ENCODE peak calls at places on chromosomes 5 and 9, in five cellular contexts. One of them, this sample, is unnamed.

GRCh38 chr9:20358201-20358600 is 264.1 kb downstream of the MLLT3 start:
- DNase-seq in brain microvascular endothelial cell: peak
- DNase-seq in IMR-90: peak
- DNase-seq in A549: no peak
- DNase-seq in mammary epithelial cell: peak
- DNase-seq in this sample: no peak

GRCh38 chr5:60487885-60488425 is 212.0 kb downstream of the DEPDC1B start:
- DNase-seq in brain microvascular endothelial cell: peak
- DNase-seq in IMR-90: no peak
- DNase-seq in A549: no peak
- DNase-seq in mammary epithelial cell: no peak
- DNase-seq in this sample: no peak

GRCh38 chr9:108634669-108635462 is 220.9 kb downstream of the ACTL7B start:
- DNase-seq in brain microvascular endothelial cell: peak
- DNase-seq in IMR-90: no peak
- DNase-seq in A549: no peak
- DNase-seq in mammary epithelial cell: peak
- DNase-seq in this sample: no peak

GRCh38 chr9:92711844-92712243 is 41.9 kb upstream of the IPPK start:
- DNase-seq in brain microvascular endothelial cell: no peak
- DNase-seq in IMR-90: no peak
- DNase-seq in A549: no peak
- DNase-seq in mammary epithelial cell: no peak
- DNase-seq in this sample: no peak

GRCh38 chr9:124786881-124787573 is 10.1 kb downstream of the OLFML2A start:
- DNase-seq in brain microvascular endothelial cell: no peak
- DNase-seq in IMR-90: no peak
- DNase-seq in A549: no peak
- DNase-seq in mammary epithelial cell: no peak
- DNase-seq in this sample: peak

GRCh38 chr5:32827981-32828380 is 116.9 kb downstream of the NPR3 start:
- DNase-seq in brain microvascular endothelial cell: no peak
- DNase-seq in IMR-90: no peak
- DNase-seq in A549: no peak
- DNase-seq in mammary epithelial cell: no peak
- DNase-seq in this sample: no peak

GRCh38 chr5:62938927-62939326 is 360.3 kb downstream of the LRRC70 start:
- DNase-seq in brain microvascular endothelial cell: peak
- DNase-seq in IMR-90: no peak
- DNase-seq in A549: no peak
- DNase-seq in mammary epithelial cell: no peak
- DNase-seq in this sample: no peak

GRCh38 chr5:177405805-177406204 is 3.6 kb downstream of the F12 start:
- DNase-seq in brain microvascular endothelial cell: no peak
- DNase-seq in IMR-90: no peak
- DNase-seq in A549: no peak
- DNase-seq in mammary epithelial cell: no peak
- DNase-seq in this sample: no peak

GRCh38 chr9:132755096-132755495 is 84.8 kb downstream of the GTF3C4 start:
- DNase-seq in brain microvascular endothelial cell: no peak
- DNase-seq in IMR-90: no peak
- DNase-seq in A549: no peak
- DNase-seq in mammary epithelial cell: no peak
- DNase-seq in this sample: no peak

GRCh38 chr9:111175350-111175749 is 137.1 kb upstream of the LPAR1 start:
- DNase-seq in brain microvascular endothelial cell: no peak
- DNase-seq in IMR-90: no peak
- DNase-seq in A549: no peak
- DNase-seq in mammary epithelial cell: no peak
- DNase-seq in this sample: no peak

GRCh38 chr9:125593581-125593980 is 113.4 kb downstream of the MAPKAP1 start:
- DNase-seq in brain microvascular endothelial cell: no peak
- DNase-seq in IMR-90: no peak
- DNase-seq in A549: no peak
- DNase-seq in mammary epithelial cell: no peak
- DNase-seq in this sample: no peak

GRCh38 chr9:127523312-127523851 is 72.1 kb downstream of the LRSAM1 start:
- DNase-seq in brain microvascular endothelial cell: peak
- DNase-seq in IMR-90: peak
- DNase-seq in A549: no peak
- DNase-seq in mammary epithelial cell: no peak
- DNase-seq in this sample: peak

GRCh38 chr9:21681641-21682040 is 120.8 kb upstream of the MTAP start:
- DNase-seq in brain microvascular endothelial cell: peak
- DNase-seq in IMR-90: peak
- DNase-seq in A549: no peak
- DNase-seq in mammary epithelial cell: peak
- DNase-seq in this sample: no peak

GRCh38 chr5:75363111-75363510 is 26.1 kb downstream of the HMGCR start:
- DNase-seq in brain microvascular endothelial cell: no peak
- DNase-seq in IMR-90: no peak
- DNase-seq in A549: no peak
- DNase-seq in mammary epithelial cell: no peak
- DNase-seq in this sample: no peak

GRCh38 chr9:116450378-116451139 is 236.5 kb upstream of the TRIM32 start:
- DNase-seq in brain microvascular endothelial cell: peak
- DNase-seq in IMR-90: peak
- DNase-seq in A549: no peak
- DNase-seq in mammary epithelial cell: no peak
- DNase-seq in this sample: no peak

GRCh38 chr9:110133608-110134214 is 74.2 kb downstream of the C9orf152 start:
- DNase-seq in brain microvascular endothelial cell: peak
- DNase-seq in IMR-90: peak
- DNase-seq in A549: peak
- DNase-seq in mammary epithelial cell: peak
- DNase-seq in this sample: no peak

GRCh38 chr9:94922098-94922607 is 195.7 kb downstream of the AOPEP start:
- DNase-seq in brain microvascular endothelial cell: peak
- DNase-seq in IMR-90: peak
- DNase-seq in A549: no peak
- DNase-seq in mammary epithelial cell: peak
- DNase-seq in this sample: peak

GRCh38 chr9:107176701-107177100 is 106.4 kb upstream of the RAD23B start:
- DNase-seq in brain microvascular endothelial cell: no peak
- DNase-seq in IMR-90: peak
- DNase-seq in A549: no peak
- DNase-seq in mammary epithelial cell: no peak
- DNase-seq in this sample: no peak

GRCh38 chr9:120556780-120557179 is 23.2 kb downstream of the CDK5RAP2 start:
- DNase-seq in brain microvascular endothelial cell: no peak
- DNase-seq in IMR-90: no peak
- DNase-seq in A549: no peak
- DNase-seq in mammary epithelial cell: no peak
- DNase-seq in this sample: no peak

GRCh38 chr9:82912639-82913038 is 150.3 kb downstream of the RASEF start:
- DNase-seq in brain microvascular endothelial cell: no peak
- DNase-seq in IMR-90: no peak
- DNase-seq in A549: no peak
- DNase-seq in mammary epithelial cell: no peak
- DNase-seq in this sample: no peak

GRCh38 chr9:35570709-35571108 is 34.4 kb upstream of the TESK1 start:
- DNase-seq in brain microvascular endothelial cell: no peak
- DNase-seq in IMR-90: no peak
- DNase-seq in A549: no peak
- DNase-seq in mammary epithelial cell: no peak
- DNase-seq in this sample: peak

GRCh38 chr9:84445737-84446136 is 105.2 kb upstream of the SLC28A3 start:
- DNase-seq in brain microvascular endothelial cell: no peak
- DNase-seq in IMR-90: no peak
- DNase-seq in A549: no peak
- DNase-seq in mammary epithelial cell: no peak
- DNase-seq in this sample: no peak

GRCh38 chr9:13142776-13143175 is 136.7 kb downstream of the MPDZ start:
- DNase-seq in brain microvascular endothelial cell: no peak
- DNase-seq in IMR-90: no peak
- DNase-seq in A549: no peak
- DNase-seq in mammary epithelial cell: no peak
- DNase-seq in this sample: no peak

GRCh38 chr5:24491482-24491881 is 153.3 kb downstream of the CDH10 start:
- DNase-seq in brain microvascular endothelial cell: no peak
- DNase-seq in IMR-90: no peak
- DNase-seq in A549: no peak
- DNase-seq in mammary epithelial cell: no peak
- DNase-seq in this sample: no peak

GRCh38 chr5:1503301-1504243 is 20.2 kb downstream of the LPCAT1 start:
- DNase-seq in brain microvascular endothelial cell: no peak
- DNase-seq in IMR-90: peak
- DNase-seq in A549: no peak
- DNase-seq in mammary epithelial cell: no peak
- DNase-seq in this sample: no peak

GRCh38 chr5:154625031-154625430 is 130.1 kb upstream of the LARP1 start:
- DNase-seq in brain microvascular endothelial cell: no peak
- DNase-seq in IMR-90: no peak
- DNase-seq in A549: no peak
- DNase-seq in mammary epithelial cell: no peak
- DNase-seq in this sample: no peak

GRCh38 chr9:125878241-125878640 is 131.1 kb downstream of the PBX3 start:
- DNase-seq in brain microvascular endothelial cell: peak
- DNase-seq in IMR-90: no peak
- DNase-seq in A549: no peak
- DNase-seq in mammary epithelial cell: no peak
- DNase-seq in this sample: no peak

GRCh38 chr5:143194206-143194605 is 209.3 kb downstream of the NR3C1 start:
- DNase-seq in brain microvascular endothelial cell: no peak
- DNase-seq in IMR-90: peak
- DNase-seq in A549: no peak
- DNase-seq in mammary epithelial cell: no peak
- DNase-seq in this sample: no peak

GRCh38 chr5:93088566-93088965 is 492.5 kb downstream of the NR2F1-AS1 start:
- DNase-seq in brain microvascular endothelial cell: no peak
- DNase-seq in IMR-90: no peak
- DNase-seq in A549: no peak
- DNase-seq in mammary epithelial cell: no peak
- DNase-seq in this sample: no peak

GRCh38 chr5:103057208-103058130 is 62.5 kb downstream of the GIN1 start:
- DNase-seq in brain microvascular endothelial cell: peak
- DNase-seq in IMR-90: peak
- DNase-seq in A549: no peak
- DNase-seq in mammary epithelial cell: peak
- DNase-seq in this sample: no peak

GRCh38 chr9:110712955-110713354 is 44.4 kb downstream of the MUSK start:
- DNase-seq in brain microvascular endothelial cell: no peak
- DNase-seq in IMR-90: peak
- DNase-seq in A549: no peak
- DNase-seq in mammary epithelial cell: no peak
- DNase-seq in this sample: no peak

GRCh38 chr5:36897616-36898015 is 21.0 kb downstream of the NIPBL start:
- DNase-seq in brain microvascular endothelial cell: no peak
- DNase-seq in IMR-90: peak
- DNase-seq in A549: no peak
- DNase-seq in mammary epithelial cell: no peak
- DNase-seq in this sample: no peak

GRCh38 chr9:110832916-110833315 is 164.3 kb downstream of the MUSK start:
- DNase-seq in brain microvascular endothelial cell: no peak
- DNase-seq in IMR-90: no peak
- DNase-seq in A549: no peak
- DNase-seq in mammary epithelial cell: no peak
- DNase-seq in this sample: no peak

GRCh38 chr5:59760798-59761348 is 132.7 kb downstream of the PDE4D start:
- DNase-seq in brain microvascular endothelial cell: peak
- DNase-seq in IMR-90: peak
- DNase-seq in A549: no peak
- DNase-seq in mammary epithelial cell: peak
- DNase-seq in this sample: no peak

GRCh38 chr9:3880851-3881250 is 355.1 kb upstream of the RFX3 start:
- DNase-seq in brain microvascular endothelial cell: peak
- DNase-seq in IMR-90: peak
- DNase-seq in A549: no peak
- DNase-seq in mammary epithelial cell: peak
- DNase-seq in this sample: no peak

GRCh38 chr9:95189230-95190098 is 128.0 kb downstream of the FANCC start:
- DNase-seq in brain microvascular endothelial cell: peak
- DNase-seq in IMR-90: peak
- DNase-seq in A549: no peak
- DNase-seq in mammary epithelial cell: no peak
- DNase-seq in this sample: no peak

GRCh38 chr9:72773570-72773969 is 179.3 kb downstream of the ALDH1A1 start:
- DNase-seq in brain microvascular endothelial cell: no peak
- DNase-seq in IMR-90: no peak
- DNase-seq in A549: no peak
- DNase-seq in mammary epithelial cell: peak
- DNase-seq in this sample: no peak
- TF ChIP-seq CTCF in brain microvascular endothelial cell: no peak
- TF ChIP-seq CTCF in IMR-90: no peak
- TF ChIP-seq CTCF in A549: no peak
- TF ChIP-seq CTCF in mammary epithelial cell: no peak
- TF ChIP-seq CTCF in this sample: no peak

GRCh38 chr5:80083115-80083890 is 48.2 kb downstream of the THBS4 start:
- DNase-seq in brain microvascular endothelial cell: peak
- DNase-seq in IMR-90: peak
- DNase-seq in A549: peak
- DNase-seq in mammary epithelial cell: peak
- DNase-seq in this sample: peak
- H3K4me3 ChIP-seq in brain microvascular endothelial cell: peak
- H3K4me3 ChIP-seq in IMR-90: no peak
- H3K4me3 ChIP-seq in A549: peak
- H3K4me3 ChIP-seq in mammary epithelial cell: peak
- H3K4me3 ChIP-seq in this sample: peak

GRCh38 chr9:136228107-136228875 is 17.3 kb downstream of the QSOX2 start:
- DNase-seq in brain microvascular endothelial cell: peak
- DNase-seq in IMR-90: peak
- DNase-seq in A549: peak
- DNase-seq in mammary epithelial cell: peak
- DNase-seq in this sample: no peak
- H3K27ac ChIP-seq in brain microvascular endothelial cell: no peak
- H3K27ac ChIP-seq in IMR-90: no peak
- H3K27ac ChIP-seq in A549: peak
- H3K27ac ChIP-seq in mammary epithelial cell: no peak
- H3K27ac ChIP-seq in this sample: no peak

DNA sequence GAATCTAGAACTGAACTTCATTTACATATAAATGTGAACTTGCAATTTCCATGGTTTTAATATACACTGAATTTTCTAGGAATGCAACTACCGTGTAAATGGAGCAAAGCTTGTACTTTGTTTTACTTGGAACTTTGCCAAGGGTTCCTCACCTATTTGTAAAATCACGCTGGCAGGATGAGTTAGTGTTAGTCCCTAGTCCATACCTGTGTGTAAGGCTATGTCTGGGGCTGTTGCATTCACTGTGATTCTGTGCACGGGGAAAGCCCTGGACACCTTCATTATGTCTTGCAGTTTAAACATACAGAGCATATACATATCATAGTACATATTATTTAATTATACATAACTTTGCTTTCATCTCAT is 119.9 kb downstream of the PAX5 start:
- DNase-seq in brain microvascular endothelial cell: no peak
- DNase-seq in IMR-90: no peak
- DNase-seq in A549: no peak
- DNase-seq in mammary epithelial cell: no peak
- DNase-seq in this sample: no peak
- TF ChIP-seq CTCF in brain microvascular endothelial cell: no peak
- TF ChIP-seq CTCF in IMR-90: no peak
- TF ChIP-seq CTCF in A549: no peak
- TF ChIP-seq CTCF in mammary epithelial cell: no peak
- TF ChIP-seq CTCF in this sample: no peak